ENCODE peak calls at places on chromosomes 13 and 19, in eight cellular contexts. One of them, this sample, is unnamed.

GRCh38 chr19:58009666-58010301 is 7.2 kb upstream of the ZNF606 start:
- DNase-seq in AG09319: peak
- DNase-seq in endodermal cell: peak
- DNase-seq in uterus: peak
- DNase-seq in psoas muscle: peak
- DNase-seq in colonic mucosa: peak
- DNase-seq in GM10248: peak
- DNase-seq in BJ: no peak
- DNase-seq in this sample: peak

GRCh38 chr13:64675256-64675892 is 2554.8 kb downstream of the PCDH9 start:
- DNase-seq in psoas muscle: no peak
- DNase-seq in colonic mucosa: no peak
- DNase-seq in uterus: no peak
- DNase-seq in AG09319: peak
- DNase-seq in GM10248: no peak
- DNase-seq in endodermal cell: no peak
- DNase-seq in BJ: peak
- DNase-seq in this sample: no peak

GRCh38 chr19:47239152-47239551 is 8.2 kb upstream of the BBC3 start:
- DNase-seq in AG09319: no peak
- DNase-seq in BJ: no peak
- DNase-seq in GM10248: no peak
- DNase-seq in endodermal cell: no peak
- DNase-seq in uterus: no peak
- DNase-seq in colonic mucosa: no peak
- DNase-seq in psoas muscle: no peak
- DNase-seq in this sample: peak

GRCh38 chr19:43490759-43491158 is 13.8 kb downstream of the PHLDB3 start:
- DNase-seq in colonic mucosa: no peak
- DNase-seq in GM10248: no peak
- DNase-seq in endodermal cell: no peak
- DNase-seq in BJ: no peak
- DNase-seq in psoas muscle: no peak
- DNase-seq in uterus: no peak
- DNase-seq in AG09319: no peak
- DNase-seq in this sample: no peak

GRCh38 chr13:85724554-85725432 is 74.4 kb downstream of the SLITRK6 start:
- DNase-seq in colonic mucosa: no peak
- DNase-seq in psoas muscle: no peak
- DNase-seq in AG09319: no peak
- DNase-seq in BJ: no peak
- DNase-seq in endodermal cell: no peak
- DNase-seq in GM10248: no peak
- DNase-seq in uterus: no peak
- DNase-seq in this sample: no peak

GRCh38 chr13:101416181-101417042 is at the start of gene NALCN:
- DNase-seq in uterus: no peak
- DNase-seq in colonic mucosa: no peak
- DNase-seq in BJ: no peak
- DNase-seq in endodermal cell: peak
- DNase-seq in GM10248: no peak
- DNase-seq in psoas muscle: peak
- DNase-seq in AG09319: no peak
- DNase-seq in this sample: no peak

GRCh38 chr13:41791056-41791455 is 169.9 kb downstream of the VWA8 start:
- DNase-seq in BJ: no peak
- DNase-seq in colonic mucosa: no peak
- DNase-seq in endodermal cell: no peak
- DNase-seq in uterus: no peak
- DNase-seq in psoas muscle: no peak
- DNase-seq in GM10248: no peak
- DNase-seq in AG09319: no peak
- DNase-seq in this sample: no peak

GRCh38 chr13:51477653-51478324 is 25.0 kb upstream of the INTS6 start:
- DNase-seq in colonic mucosa: no peak
- DNase-seq in AG09319: no peak
- DNase-seq in endodermal cell: no peak
- DNase-seq in BJ: no peak
- DNase-seq in uterus: no peak
- DNase-seq in psoas muscle: no peak
- DNase-seq in GM10248: no peak
- DNase-seq in this sample: no peak

GRCh38 chr13:31236211-31236786 is 36.5 kb downstream of the B3GLCT start:
- DNase-seq in GM10248: peak
- DNase-seq in AG09319: peak
- DNase-seq in endodermal cell: no peak
- DNase-seq in psoas muscle: no peak
- DNase-seq in BJ: no peak
- DNase-seq in uterus: peak
- DNase-seq in colonic mucosa: no peak
- DNase-seq in this sample: peak
- TF ChIP-seq CTCF in GM10248: peak
- TF ChIP-seq CTCF in AG09319: peak
- TF ChIP-seq CTCF in endodermal cell: peak
- TF ChIP-seq CTCF in psoas muscle: peak
- TF ChIP-seq CTCF in BJ: peak
- TF ChIP-seq CTCF in uterus: peak
- TF ChIP-seq CTCF in colonic mucosa: peak
- TF ChIP-seq CTCF in this sample: peak

DNA sequence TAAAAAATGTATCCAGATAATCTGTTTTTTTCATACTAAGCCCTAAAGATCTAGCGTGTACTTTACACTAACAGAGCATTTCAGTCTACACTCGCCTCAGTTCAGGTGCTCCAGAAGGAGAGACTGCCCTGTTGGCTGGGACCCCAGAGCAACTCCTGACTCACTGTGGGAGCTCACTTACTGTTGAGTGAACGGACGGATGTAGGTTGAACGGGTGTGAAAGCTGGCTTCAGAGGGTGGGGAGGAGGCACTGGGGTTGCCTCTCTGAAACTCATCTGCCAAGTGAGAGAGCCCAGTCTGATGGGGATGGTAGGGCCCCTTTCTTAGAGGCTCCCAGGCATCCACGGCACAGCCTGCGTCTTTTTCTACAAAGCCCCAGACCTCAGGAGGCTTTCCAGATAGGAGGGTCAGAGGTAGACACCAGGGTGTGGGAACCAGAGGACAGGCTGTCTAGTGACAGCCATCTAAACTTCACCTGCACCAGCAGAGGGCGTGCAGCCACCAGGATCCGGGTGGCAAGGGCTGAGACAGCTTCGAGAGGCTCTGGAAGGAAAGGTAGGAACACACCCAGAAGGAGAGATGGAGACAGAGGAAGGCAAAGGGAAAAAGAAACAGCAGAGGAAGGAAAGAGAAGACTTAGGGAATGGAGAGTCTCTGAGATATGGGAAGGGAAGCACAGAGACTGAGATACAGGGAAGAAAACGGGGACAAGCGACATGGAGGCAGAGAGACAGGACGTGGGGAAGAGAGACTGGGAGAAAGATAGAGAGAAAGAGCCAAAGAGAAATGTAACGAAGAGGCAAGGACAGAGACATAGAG is 3.7 kb downstream of the KASH5 start:
- DNase-seq in AG09319: peak
- DNase-seq in endodermal cell: peak
- DNase-seq in psoas muscle: peak
- DNase-seq in GM10248: peak
- DNase-seq in colonic mucosa: peak
- DNase-seq in uterus: peak
- DNase-seq in BJ: no peak
- DNase-seq in this sample: peak
- TF ChIP-seq CTCF in AG09319: peak
- TF ChIP-seq CTCF in endodermal cell: peak
- TF ChIP-seq CTCF in psoas muscle: peak
- TF ChIP-seq CTCF in GM10248: peak
- TF ChIP-seq CTCF in colonic mucosa: peak
- TF ChIP-seq CTCF in uterus: peak
- TF ChIP-seq CTCF in BJ: peak
- TF ChIP-seq CTCF in this sample: peak

DNA sequence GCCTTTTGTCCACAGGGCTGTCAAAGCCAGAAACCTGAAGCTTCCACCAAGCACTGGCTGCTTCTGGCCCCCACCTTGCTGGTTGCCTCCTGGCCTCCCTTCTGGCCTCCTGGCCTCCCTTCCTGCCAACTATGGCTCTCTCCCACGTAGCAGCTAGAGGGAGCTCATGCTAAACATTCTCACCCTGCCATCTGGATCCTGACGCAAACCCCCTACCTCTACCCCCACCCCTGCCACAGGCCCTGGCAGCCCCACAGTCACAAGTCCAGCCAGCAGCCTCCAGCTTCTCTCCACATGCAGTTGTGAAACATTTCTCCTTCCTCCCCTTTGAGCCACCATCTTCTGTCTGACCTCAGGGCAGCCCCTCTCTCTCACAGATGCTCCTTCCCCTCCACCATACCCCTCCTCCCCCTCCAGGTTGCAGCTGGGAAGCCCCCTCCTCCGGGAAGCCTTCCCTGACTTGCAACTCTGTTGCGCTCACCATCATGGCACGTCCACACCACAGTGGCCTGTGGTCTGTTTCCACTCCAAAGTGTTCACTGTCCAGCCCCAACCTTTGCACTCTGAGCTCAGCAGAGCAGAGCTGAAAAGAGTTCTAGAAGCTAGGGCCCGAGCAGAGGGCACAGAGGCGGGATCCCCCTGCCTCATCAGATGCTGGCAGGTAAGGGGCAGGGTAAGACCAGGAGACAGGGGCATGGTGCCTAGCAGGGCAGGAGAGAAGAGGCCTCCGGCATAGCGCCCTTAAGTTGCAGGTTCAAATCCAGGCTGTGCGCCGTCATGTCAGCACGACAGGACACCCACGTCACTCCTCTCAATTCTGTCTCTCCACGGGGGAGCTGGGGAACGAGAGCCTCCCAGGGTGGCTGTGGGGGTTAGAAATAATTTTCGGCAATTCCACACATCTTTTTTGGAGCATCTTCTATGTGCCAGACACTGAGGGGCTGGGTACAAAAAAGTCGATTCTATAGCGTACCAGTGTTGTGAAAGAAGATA is 7.3 kb downstream of the ADGRL1 start:
- DNase-seq in endodermal cell: peak
- DNase-seq in GM10248: no peak
- DNase-seq in psoas muscle: no peak
- DNase-seq in uterus: no peak
- DNase-seq in colonic mucosa: no peak
- DNase-seq in BJ: no peak
- DNase-seq in AG09319: no peak
- DNase-seq in this sample: no peak
- TF ChIP-seq CTCF in endodermal cell: peak
- TF ChIP-seq CTCF in GM10248: peak
- TF ChIP-seq CTCF in psoas muscle: no peak
- TF ChIP-seq CTCF in uterus: no peak
- TF ChIP-seq CTCF in colonic mucosa: no peak
- TF ChIP-seq CTCF in BJ: peak
- TF ChIP-seq CTCF in AG09319: no peak
- TF ChIP-seq CTCF in this sample: no peak

GRCh38 chr19:55112781-55113569 is 4.5 kb downstream of the PPP1R12C start:
- DNase-seq in colonic mucosa: no peak
- DNase-seq in AG09319: no peak
- DNase-seq in GM10248: no peak
- DNase-seq in psoas muscle: no peak
- DNase-seq in endodermal cell: peak
- DNase-seq in uterus: peak
- DNase-seq in BJ: no peak
- DNase-seq in this sample: no peak
- TF ChIP-seq CTCF in colonic mucosa: no peak
- TF ChIP-seq CTCF in AG09319: no peak
- TF ChIP-seq CTCF in GM10248: peak
- TF ChIP-seq CTCF in psoas muscle: no peak
- TF ChIP-seq CTCF in endodermal cell: peak
- TF ChIP-seq CTCF in uterus: no peak
- TF ChIP-seq CTCF in BJ: peak
- TF ChIP-seq CTCF in this sample: no peak

GRCh38 chr13:20090349-20090748 is 70.5 kb downstream of the GJA3 start:
- DNase-seq in BJ: no peak
- DNase-seq in endodermal cell: no peak
- DNase-seq in colonic mucosa: no peak
- DNase-seq in AG09319: no peak
- DNase-seq in GM10248: no peak
- DNase-seq in psoas muscle: no peak
- DNase-seq in uterus: no peak
- DNase-seq in this sample: no peak
- TF ChIP-seq CTCF in BJ: peak
- TF ChIP-seq CTCF in endodermal cell: no peak
- TF ChIP-seq CTCF in colonic mucosa: no peak
- TF ChIP-seq CTCF in AG09319: no peak
- TF ChIP-seq CTCF in GM10248: no peak
- TF ChIP-seq CTCF in psoas muscle: no peak
- TF ChIP-seq CTCF in uterus: no peak
- TF ChIP-seq CTCF in this sample: no peak

DNA sequence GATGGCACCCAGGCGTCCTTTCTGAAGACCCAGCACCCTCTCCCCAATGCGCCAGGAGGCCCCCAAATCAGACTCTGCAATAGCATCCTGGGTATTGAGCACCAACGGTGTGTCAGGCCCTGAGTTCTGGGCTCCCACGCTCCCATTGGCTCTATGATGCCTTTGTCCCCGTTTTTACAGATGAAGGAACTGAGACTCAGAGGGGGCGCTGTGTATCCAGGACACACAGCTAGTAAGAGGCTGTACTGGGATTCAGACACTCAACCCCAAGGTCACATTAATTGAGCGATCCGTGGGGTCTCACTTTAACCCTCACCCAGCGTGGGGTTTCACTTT is 42.5 kb downstream of the CYP4F22 start:
- DNase-seq in colonic mucosa: no peak
- DNase-seq in endodermal cell: peak
- DNase-seq in uterus: no peak
- DNase-seq in BJ: no peak
- DNase-seq in psoas muscle: no peak
- DNase-seq in GM10248: no peak
- DNase-seq in AG09319: no peak
- DNase-seq in this sample: peak
- TF ChIP-seq CTCF in colonic mucosa: no peak
- TF ChIP-seq CTCF in endodermal cell: no peak
- TF ChIP-seq CTCF in uterus: no peak
- TF ChIP-seq CTCF in BJ: no peak
- TF ChIP-seq CTCF in psoas muscle: no peak
- TF ChIP-seq CTCF in GM10248: no peak
- TF ChIP-seq CTCF in AG09319: no peak
- TF ChIP-seq CTCF in this sample: no peak

DNA sequence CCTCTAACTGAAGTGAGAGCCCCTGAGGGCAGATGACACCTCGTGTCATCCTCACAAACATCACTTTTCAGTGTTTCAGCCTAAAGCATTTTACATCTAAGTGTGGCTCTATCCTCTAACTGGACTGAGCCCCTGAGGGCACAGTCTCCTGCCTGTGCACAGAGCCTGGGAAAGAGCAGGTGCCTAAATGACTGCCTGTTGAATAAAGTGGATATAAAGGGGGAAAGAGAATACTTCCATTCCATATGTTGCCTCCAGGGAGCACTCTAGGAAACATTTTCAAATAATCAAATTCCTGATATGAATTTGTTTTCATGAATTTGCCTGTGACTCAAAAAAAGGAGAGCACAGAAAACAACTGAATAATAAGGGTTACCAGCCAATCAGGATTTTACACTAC is 32.2 kb downstream of the CNMD start:
- DNase-seq in uterus: no peak
- DNase-seq in endodermal cell: no peak
- DNase-seq in colonic mucosa: no peak
- DNase-seq in GM10248: no peak
- DNase-seq in psoas muscle: no peak
- DNase-seq in AG09319: no peak
- DNase-seq in BJ: no peak
- DNase-seq in this sample: no peak
- TF ChIP-seq CTCF in uterus: no peak
- TF ChIP-seq CTCF in endodermal cell: peak
- TF ChIP-seq CTCF in colonic mucosa: no peak
- TF ChIP-seq CTCF in GM10248: no peak
- TF ChIP-seq CTCF in psoas muscle: no peak
- TF ChIP-seq CTCF in AG09319: no peak
- TF ChIP-seq CTCF in BJ: no peak
- TF ChIP-seq CTCF in this sample: no peak

This sample was measured in activated CD8-positive, alpha-beta T cell treated with anti-CD3 and anti-CD28 coated beads for 36 hours.